ENCODE peak calls at places on chromosomes 3 and 15, in four cellular contexts. K, Q, H and N are unnamed samples.

GRCh38 chr3:13229291-13229949 is 156.2 kb upstream of the IQSEC1 start:
- DNase-seq in Q (peak), K (no peak), H (peak), N (no peak)

GRCh38 chr15:38652998-38653397 is 88.4 kb upstream of the RASGRP1 start:
- DNase-seq in K (no peak), H (no peak), Q (no peak), N (no peak)

GRCh38 chr3:134643150-134643675 is 7.6 kb downstream of the KY start:
- DNase-seq in K (no peak), Q (no peak), H (no peak), N (peak)

GRCh38 chr15:96261575-96262034 is 68.9 kb upstream of the NR2F2 start:
- DNase-seq in H (no peak), Q (no peak), K (no peak), N (no peak)

GRCh38 chr3:128965818-128966217 is 28.1 kb downstream of the CFAP92 start:
- DNase-seq in Q (no peak), K (no peak), H (peak), N (no peak)

GRCh38 chr3:8223766-8224165 is 277.9 kb upstream of the LMCD1 start:
- DNase-seq in Q (no peak), K (no peak), H (no peak), N (no peak)

GRCh38 chr15:38065721-38066120 is 131.3 kb downstream of the TMCO5A start:
- DNase-seq in Q (no peak), H (no peak), K (no peak), N (no peak)

GRCh38 chr3:39752751-39753150 is 56.7 kb upstream of the MYRIP start:
- DNase-seq in K (no peak), H (no peak), Q (no peak), N (no peak)

GRCh38 chr3:139111392-139112229 is 66.9 kb upstream of the PRR23C start:
- DNase-seq in Q (no peak), K (peak), H (peak), N (peak)

GRCh38 chr3:171193693-171194092 is 167.2 kb upstream of the SLC2A2 start:
- DNase-seq in H (peak), Q (no peak), K (no peak), N (no peak)

GRCh38 chr15:70512772-70513362 is 250.5 kb downstream of the UACA start:
- DNase-seq in H (peak), Q (no peak), K (no peak), N (no peak)

GRCh38 chr3:12473503-12473902 is 10.8 kb upstream of the TSEN2 start:
- DNase-seq in K (no peak), H (peak), Q (no peak), N (no peak)

GRCh38 chr15:48579945-48580671 is 65.4 kb downstream of the FBN1 start:
- DNase-seq in H (no peak), K (no peak), Q (no peak), N (no peak)

GRCh38 chr3:149771652-149772271 is 19.5 kb upstream of the COMMD2 start:
- DNase-seq in K (no peak), H (peak), Q (no peak), N (no peak)

GRCh38 chr15:85964471-85964870 is 115.2 kb upstream of the AGBL1 start:
- DNase-seq in K (no peak), H (no peak), Q (no peak), N (no peak)

DNA sequence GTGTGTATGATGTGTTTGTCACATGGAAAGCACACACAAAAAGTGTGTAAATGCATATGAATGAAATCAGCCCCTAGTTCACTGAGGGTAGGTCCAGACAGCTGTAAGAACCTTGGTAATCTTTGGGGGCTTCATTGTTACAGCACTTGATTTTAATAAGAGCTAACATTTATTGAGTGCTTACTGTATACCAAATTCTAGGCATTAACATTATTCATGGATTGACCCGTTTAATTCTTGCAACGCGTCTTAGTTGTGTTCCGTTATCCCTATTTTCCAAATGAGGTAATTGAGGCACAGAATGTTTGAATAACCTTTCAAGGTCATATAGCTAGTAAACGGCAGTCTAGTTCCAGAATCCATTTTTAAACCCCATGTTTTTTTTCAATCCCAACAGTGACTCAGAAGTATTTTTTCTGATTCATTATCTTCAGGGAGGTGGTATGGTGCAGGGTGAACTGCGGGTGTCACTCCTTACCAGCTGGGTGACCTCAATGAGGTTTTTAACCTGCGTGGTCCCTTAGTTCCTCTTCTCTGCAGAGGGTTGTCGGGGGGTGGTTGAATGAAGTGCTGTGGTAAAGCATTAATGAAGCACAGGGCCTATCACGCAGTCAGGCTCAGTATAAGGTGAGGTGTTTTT is 14.2 kb downstream of the RAB8B start:
- DNase-seq in H (peak), Q (no peak), K (no peak), N (no peak)
- TF ChIP-seq CTCF in H (no peak), Q (no peak), K (no peak), N (no peak)

DNA sequence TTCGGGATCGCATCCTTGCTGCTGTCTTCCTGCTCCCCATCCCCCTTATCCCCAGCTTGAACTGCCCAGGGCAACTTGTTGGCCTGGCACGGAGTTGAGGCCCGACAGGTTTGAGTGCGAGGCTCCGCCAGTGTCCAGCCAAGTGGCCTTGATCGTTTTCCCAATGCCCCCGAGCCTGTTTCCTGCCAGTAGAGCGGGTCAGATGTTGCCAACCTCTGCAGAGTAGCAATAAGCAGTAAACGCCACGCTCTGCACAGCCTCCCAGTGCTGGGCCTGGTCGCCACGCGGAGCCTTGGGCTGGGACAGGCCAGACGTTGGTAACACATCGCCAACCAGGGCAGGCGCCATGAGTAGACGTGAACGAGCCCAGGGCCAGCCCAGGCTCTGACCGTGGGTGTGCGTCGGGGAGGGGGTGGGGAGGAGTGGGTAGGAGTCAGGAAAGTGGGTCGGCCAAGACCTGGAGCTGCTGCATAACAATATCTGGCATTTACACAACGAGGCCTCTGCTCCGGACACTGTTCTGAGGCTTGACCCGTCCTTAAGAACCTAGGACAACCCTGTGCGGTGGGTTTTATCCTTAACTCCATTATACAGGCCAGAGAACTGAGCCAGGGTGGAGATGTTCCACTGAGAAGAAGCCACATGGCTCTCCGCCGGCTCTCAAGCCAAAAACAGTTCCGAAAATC is 444 bp upstream of the ABHD14A start:
- DNase-seq in Q (peak), H (no peak), K (peak), N (no peak)
- TF ChIP-seq CTCF in Q (no peak), H (peak), K (no peak), N (no peak)

GRCh38 chr3:41573591-41573990 is 374.3 kb downstream of the CTNNB1 start:
- DNase-seq in H (no peak), Q (no peak), K (no peak), N (no peak)

GRCh38 chr3:41572092-41572491 is 372.8 kb downstream of the CTNNB1 start:
- DNase-seq in Q (no peak), K (no peak), H (no peak), N (no peak)

GRCh38 chr3:41578798-41579197 is 379.5 kb downstream of the CTNNB1 start:
- DNase-seq in H (no peak), K (no peak), Q (no peak), N (no peak)

GRCh38 chr3:41575754-41576153 is 376.4 kb downstream of the CTNNB1 start:
- DNase-seq in Q (no peak), H (no peak), K (no peak), N (no peak)

DNA sequence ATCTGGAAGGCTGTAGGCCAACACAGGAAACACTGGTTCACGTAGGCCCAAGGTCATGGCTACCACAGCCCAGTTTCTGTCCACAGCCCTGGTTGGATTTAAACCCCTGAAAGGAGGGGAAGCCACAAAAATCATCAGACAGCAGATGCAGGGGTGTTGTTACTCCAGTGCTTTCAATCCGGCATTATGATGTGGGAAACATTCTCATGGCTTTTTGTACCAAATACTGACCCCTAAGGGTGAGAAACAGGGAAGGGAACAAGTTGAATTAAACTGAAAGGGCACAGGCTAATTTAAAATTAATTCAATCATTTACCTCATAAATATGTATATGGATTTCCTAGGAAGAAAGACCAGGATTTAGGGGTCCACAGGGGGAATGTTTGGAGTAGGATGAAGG is 375.6 kb downstream of the CTNNB1 start:
- DNase-seq in K (no peak), Q (no peak), H (peak), N (no peak)
- TF ChIP-seq CTCF in K (no peak), Q (no peak), H (peak), N (no peak)

GRCh38 chr3:123725652-123726400 is 141.0 kb upstream of the HACD2 start:
- DNase-seq in Q (no peak), H (no peak), K (no peak), N (no peak)
- TF ChIP-seq CTCF in Q (no peak), H (peak), K (no peak), N (no peak)